ENCODE peak calls at places on chromosomes 7 and 10, in nine cellular contexts. E, L, Q, W, V, I, Y, P and Z are unnamed samples.

GRCh38 chr7:92785923-92786322 is 50.5 kb downstream of the CDK6 start:
- DNase-seq in P (no peak), Y (no peak), E (peak), W (no peak), V (no peak), L (no peak), I (no peak), Q (no peak), Z (no peak)

GRCh38 chr10:117425908-117426566 is 50.8 kb upstream of the PDZD8 start:
- DNase-seq in Y (no peak), L (no peak), E (no peak), V (no peak), Q (no peak), P (no peak), W (no peak), I (no peak), Z (no peak)

GRCh38 chr7:41097501-41097900 is 605.4 kb downstream of the INHBA start:
- DNase-seq in I (no peak), W (no peak), V (no peak), Q (no peak), L (no peak), P (peak), Y (no peak), E (peak), Z (no peak)

GRCh38 chr7:18496336-18496700 is 769 bp downstream of the HDAC9 start:
- DNase-seq in E (no peak), Q (no peak), W (no peak), V (no peak), P (no peak), Y (no peak), I (no peak), L (no peak), Z (no peak)

GRCh38 chr10:77320852-77321496 is 316.6 kb downstream of the KCNMA1 start:
- DNase-seq in L (no peak), E (peak), P (peak), W (no peak), Y (no peak), I (no peak), Q (peak), V (no peak), Z (no peak)

GRCh38 chr7:77549103-77549870 is 12.2 kb downstream of the PTPN12 start:
- DNase-seq in V (no peak), Y (no peak), E (no peak), I (no peak), Q (no peak), P (no peak), W (no peak), L (no peak), Z (no peak)

GRCh38 chr7:40723829-40724228 is 589.0 kb downstream of the SUGCT start:
- DNase-seq in L (no peak), P (no peak), Q (no peak), W (no peak), V (no peak), I (no peak), Y (no peak), E (no peak), Z (no peak)

GRCh38 chr7:66167773-66168367 is 37.3 kb upstream of the TPST1 start:
- DNase-seq in P (peak), Q (no peak), E (peak), I (no peak), Y (no peak), V (no peak), L (no peak), W (no peak), Z (no peak)

GRCh38 chr10:102118867-102119266 is 1.3 kb downstream of the LDB1 start:
- DNase-seq in L (no peak), E (no peak), Q (no peak), Y (peak), I (no peak), P (no peak), V (peak), W (no peak), Z (peak)

GRCh38 chr10:74932648-74933047 is 106.2 kb downstream of the KAT6B start:
- DNase-seq in W (no peak), Y (peak), Q (no peak), P (no peak), I (no peak), L (no peak), E (no peak), V (peak), Z (peak)

GRCh38 chr10:58502956-58503355 is 9.7 kb upstream of the BICC1 start:
- DNase-seq in Y (no peak), W (no peak), V (no peak), Q (no peak), I (no peak), L (no peak), E (peak), P (no peak), Z (no peak)

GRCh38 chr7:74015670-74016069 is 12.3 kb upstream of the ELN start:
- DNase-seq in Q (no peak), E (no peak), P (no peak), I (no peak), V (no peak), Y (no peak), W (no peak), L (no peak), Z (no peak)

GRCh38 chr7:137538361-137538762 is 194.8 kb upstream of the PTN start:
- DNase-seq in I (no peak), L (no peak), P (peak), Q (peak), E (peak), W (no peak), Y (no peak), V (no peak), Z (no peak)

GRCh38 chr7:141641876-141642275 is 60.1 kb downstream of the DENND11 start:
- DNase-seq in W (no peak), P (no peak), I (no peak), V (no peak), Q (no peak), Y (no peak), E (no peak), L (no peak), Z (no peak)

GRCh38 chr10:485776-486572 is 203.5 kb downstream of the DIP2C start:
- DNase-seq in W (peak), E (no peak), V (peak), P (no peak), L (peak), Y (no peak), I (no peak), Q (no peak), Z (no peak)

GRCh38 chr10:116769791-116770190 is 27.4 kb upstream of the HSPA12A start:
- DNase-seq in P (no peak), I (no peak), Y (no peak), E (no peak), W (no peak), V (peak), Q (no peak), L (peak), Z (no peak)

GRCh38 chr10:49609283-49610014 is 661 bp upstream of the SLC18A3 start:
- DNase-seq in Y (no peak), V (no peak), P (no peak), W (peak), L (peak), I (peak), Q (no peak), E (no peak), Z (no peak)

DNA sequence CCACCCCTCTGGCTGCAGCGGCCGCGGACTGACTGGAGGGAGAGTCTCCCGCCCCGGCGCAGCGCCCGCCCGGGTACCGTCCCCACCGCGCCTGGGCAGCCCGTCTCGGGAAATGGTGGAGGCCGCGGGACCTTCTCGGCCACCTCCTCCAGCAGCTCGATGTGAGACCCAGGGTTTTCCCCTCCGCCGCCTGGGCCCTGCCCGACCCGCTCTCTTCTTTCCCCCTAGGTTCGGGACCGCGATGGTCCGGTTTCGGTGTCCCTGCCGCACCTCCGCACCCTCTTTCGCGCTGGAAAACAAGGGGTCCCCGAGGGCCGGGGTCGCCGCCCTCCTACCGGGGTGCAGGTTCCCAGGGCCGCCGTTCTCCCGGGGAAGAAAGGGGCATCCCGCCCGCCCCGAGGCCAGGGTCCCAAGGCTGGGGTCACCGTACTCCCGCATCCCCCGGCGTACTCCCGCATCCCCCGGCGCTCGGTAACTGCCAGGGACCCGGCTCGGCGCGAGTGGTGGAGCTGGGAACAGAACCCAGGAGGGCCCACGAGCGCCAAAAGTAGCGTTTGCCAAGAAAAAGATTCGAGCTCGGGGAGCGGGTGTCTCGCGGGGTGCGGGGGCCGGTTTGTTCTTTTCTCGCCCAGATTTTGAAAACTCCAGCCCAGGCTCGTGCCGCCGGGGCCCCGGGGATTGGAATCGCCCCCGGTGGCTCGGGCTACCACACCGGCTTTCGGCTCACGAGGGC is 3.4 kb downstream of the TNRC18 start:
- DNase-seq in L (no peak), E (peak), V (peak), Q (no peak), I (no peak), W (no peak), P (no peak), Y (peak), Z (peak)
- H3K4me3 ChIP-seq in L (peak), E (peak), V (peak), Q (peak), I (peak), W (peak), P (peak), Y (peak), Z (peak)

GRCh38 chr7:116672596-116673503 is 854 bp downstream of the MET start:
- DNase-seq in V (no peak), Q (no peak), E (peak), I (peak), W (no peak), L (no peak), P (no peak), Y (no peak), Z (peak)

GRCh38 chr7:116675812-116676355 is 3.9 kb downstream of the MET start:
- DNase-seq in Q (no peak), Y (no peak), P (no peak), I (no peak), V (no peak), L (no peak), W (no peak), E (no peak), Z (no peak)

GRCh38 chr7:116673504-116673865 is 1.5 kb downstream of the MET start:
- DNase-seq in I (no peak), E (no peak), W (no peak), Y (no peak), Q (no peak), L (no peak), V (no peak), P (no peak), Z (no peak)

GRCh38 chr7:116671681-116672595 is at the start of gene MET:
- DNase-seq in W (peak), V (peak), Q (peak), P (no peak), E (peak), L (peak), I (peak), Y (peak), Z (peak)

DNA sequence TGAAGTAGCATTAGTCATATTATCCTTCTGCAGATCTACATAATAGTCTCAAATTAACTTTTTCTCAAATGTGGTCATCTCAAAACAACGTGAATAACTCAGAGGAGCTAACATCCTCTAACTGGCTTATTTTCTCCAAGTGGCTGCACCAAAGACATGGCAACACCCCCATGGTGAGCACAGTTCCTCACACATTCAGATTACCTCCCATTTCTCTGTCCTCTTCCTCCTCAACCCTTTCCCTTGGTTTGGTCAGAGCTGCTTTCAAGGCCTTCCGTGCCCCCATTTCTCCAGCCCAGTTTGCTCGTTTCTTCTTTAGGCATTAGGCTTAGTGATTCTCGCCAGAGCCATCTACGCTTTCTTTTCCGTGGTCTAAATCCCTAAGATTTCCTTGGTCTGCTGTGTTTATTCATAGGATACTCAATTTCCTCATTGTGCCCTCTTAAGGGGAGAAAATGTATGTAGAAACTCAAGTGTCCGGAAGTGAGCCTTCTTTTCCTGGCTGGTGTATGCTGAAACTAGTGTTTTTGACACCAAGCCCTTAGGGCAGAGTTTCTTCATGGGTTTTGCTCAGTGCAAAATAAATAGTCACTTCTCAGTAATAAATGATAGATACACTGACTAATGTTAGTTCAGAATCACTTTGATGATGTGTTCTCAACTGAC is 2.6 kb downstream of the MET start:
- DNase-seq in P (no peak), Y (no peak), W (no peak), L (no peak), E (peak), Q (no peak), V (no peak), I (no peak), Z (no peak)
- H3K4me3 ChIP-seq in P (no peak), Y (no peak), W (no peak), L (no peak), E (peak), Q (no peak), V (no peak), I (no peak), Z (no peak)

GRCh38 chr7:151247611-151248176 is 800 bp downstream of the SMARCD3 start:
- DNase-seq in E (no peak), Y (no peak), V (peak), Q (no peak), L (no peak), I (peak), W (no peak), P (no peak), Z (peak)
- H3K4me3 ChIP-seq in E (no peak), Y (peak), V (peak), Q (peak), L (peak), I (peak), W (peak), P (peak), Z (peak)

GRCh38 chr7:29287366-29287765 is 92.8 kb downstream of the CHN2 start:
- DNase-seq in I (no peak), E (peak), L (no peak), V (no peak), Y (no peak), W (no peak), Q (no peak), P (no peak), Z (no peak)

GRCh38 chr7:29291723-29292591 is 97.4 kb downstream of the CHN2 start:
- DNase-seq in E (no peak), Y (no peak), P (no peak), I (no peak), Q (no peak), V (no peak), W (no peak), L (no peak), Z (no peak)

GRCh38 chr7:29288534-29289091 is 94.0 kb downstream of the CHN2 start:
- DNase-seq in Q (no peak), E (no peak), Y (no peak), W (no peak), P (no peak), V (no peak), I (no peak), L (no peak), Z (no peak)

GRCh38 chr7:29290829-29291228 is 96.3 kb downstream of the CHN2 start:
- DNase-seq in Y (no peak), P (no peak), L (no peak), V (no peak), Q (no peak), E (no peak), I (no peak), W (no peak), Z (no peak)

GRCh38 chr7:29289156-29290021 is 94.8 kb downstream of the CHN2 start:
- DNase-seq in L (no peak), V (no peak), I (no peak), W (no peak), Q (peak), P (no peak), Y (peak), E (no peak), Z (no peak)
- H3K4me3 ChIP-seq in L (no peak), V (no peak), I (no peak), W (no peak), Q (no peak), P (no peak), Y (no peak), E (no peak), Z (no peak)

DNA sequence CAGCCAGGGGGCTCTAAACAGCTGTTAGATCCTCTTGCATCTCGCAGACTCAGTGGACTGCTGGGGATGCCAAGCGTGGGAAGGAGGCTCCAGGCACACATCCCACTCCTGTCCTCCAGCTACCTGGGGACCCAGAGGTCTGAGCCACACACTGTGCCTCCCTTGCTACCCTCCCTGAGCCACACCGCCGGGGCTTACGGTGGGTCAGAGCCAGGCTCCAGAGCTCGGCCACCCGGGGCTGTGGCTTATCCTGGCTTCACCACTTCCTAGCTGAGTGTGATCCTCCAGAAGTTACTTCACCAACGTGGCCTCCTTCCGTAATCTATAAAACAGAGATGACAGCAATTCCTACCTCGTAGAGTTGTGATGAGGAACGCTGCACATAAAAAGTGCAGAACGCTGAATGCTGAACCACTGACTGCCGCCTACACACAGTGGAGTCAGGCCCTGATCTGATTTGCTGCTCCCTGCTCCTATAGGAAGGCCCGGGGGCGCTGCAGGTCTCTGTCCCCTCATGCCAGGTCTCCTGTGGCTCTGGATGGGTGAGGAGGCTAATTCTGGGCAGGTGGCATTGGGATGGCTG is 285.0 kb downstream of the PRPF18 start:
- DNase-seq in P (no peak), Y (no peak), V (no peak), I (no peak), W (no peak), E (no peak), Q (no peak), L (no peak), Z (no peak)
- H3K4me3 ChIP-seq in P (no peak), Y (no peak), V (no peak), I (no peak), W (no peak), E (no peak), Q (no peak), L (no peak), Z (no peak)

DNA sequence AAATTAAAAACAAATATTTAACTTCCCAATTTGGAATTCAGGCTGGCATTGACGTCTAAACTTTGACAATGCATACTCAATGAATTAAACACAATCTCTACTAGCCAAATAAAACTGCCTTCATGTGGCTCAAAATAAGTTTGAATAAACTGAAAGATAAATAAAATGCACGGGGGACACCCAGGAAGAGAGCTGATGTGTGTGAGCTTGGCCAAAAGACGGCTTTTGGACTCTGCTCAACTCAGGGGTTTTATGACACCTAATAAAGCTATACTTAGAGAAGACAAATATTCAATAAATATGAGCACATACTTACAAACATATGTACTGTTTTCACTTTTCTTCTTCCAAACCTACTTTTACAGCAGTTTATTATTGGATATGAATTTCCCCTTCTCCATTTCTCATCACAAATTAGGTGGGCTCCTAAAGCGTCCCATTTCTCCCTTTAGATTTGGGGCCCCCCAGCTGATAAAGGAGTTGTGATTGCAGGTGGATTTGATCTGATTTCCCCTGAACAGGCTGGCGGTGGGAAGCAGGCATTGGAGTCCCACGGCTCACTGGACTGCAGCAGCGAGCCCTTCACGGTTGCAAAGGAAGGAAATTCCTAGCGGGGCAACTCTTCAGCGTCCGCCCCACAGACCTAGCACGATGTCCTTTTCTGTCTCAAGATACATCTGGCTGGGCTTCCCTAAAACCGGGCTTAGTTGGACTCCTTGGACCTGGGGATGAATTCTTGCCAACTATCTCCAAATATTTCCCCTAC is 79.6 kb downstream of the INSIG1 start:
- DNase-seq in W (no peak), I (no peak), Q (no peak), E (no peak), L (no peak), V (no peak), Y (no peak), P (no peak), Z (no peak)
- H3K4me3 ChIP-seq in W (peak), I (no peak), Q (no peak), E (no peak), L (peak), V (peak), Y (peak), P (peak), Z (no peak)

GRCh38 chr10:69057261-69057950 is 30.5 kb upstream of the SRGN start:
- DNase-seq in I (no peak), Y (peak), L (no peak), W (no peak), V (no peak), E (no peak), Q (no peak), P (no peak), Z (no peak)
- H3K4me3 ChIP-seq in I (no peak), Y (peak), L (no peak), W (no peak), V (no peak), E (no peak), Q (no peak), P (no peak), Z (no peak)